ENCODE peak calls at places on chromosomes 6 and 20, in five cellular contexts. R, Q, A, U and F are unnamed samples. For H3K36me3, the result is how much of the 10 kb centered on the place peaks cover.

GRCh38 chr6:161748535-161749386 is 474.9 kb upstream of the AGPAT4 start:
- DNase-seq in R (no peak), U (peak), A (peak), Q (peak), F (peak)

GRCh38 chr6:112773217-112773616 is 426.1 kb downstream of the RFPL4B start:
- DNase-seq in U (no peak), A (no peak), R (peak), Q (no peak), F (no peak)

GRCh38 chr20:17675519-17676377 is 6.3 kb downstream of the RRBP1 start:
- DNase-seq in R (no peak), A (no peak), Q (no peak), U (no peak), F (no peak)

GRCh38 chr6:141290871-141291270 is 841.9 kb upstream of the GJE1 start:
- DNase-seq in R (peak), Q (no peak), A (no peak), U (no peak), F (no peak)

GRCh38 chr20:845967-846893 is 12.7 kb downstream of the FAM110A start:
- DNase-seq in Q (no peak), U (no peak), R (no peak), A (no peak), F (no peak)

GRCh38 chr6:33428219-33428890 is 8.5 kb downstream of the SYNGAP1 start:
- DNase-seq in U (peak), Q (no peak), A (no peak), R (no peak), F (peak)

GRCh38 chr6:39339111-39339510 is 16.6 kb upstream of the KCNK16 start:
- DNase-seq in R (no peak), Q (no peak), U (peak), A (no peak), F (no peak)

GRCh38 chr6:64326939-64327338 is 691.3 kb downstream of the PHF3 start:
- DNase-seq in U (no peak), A (no peak), Q (no peak), R (no peak), F (no peak)

GRCh38 chr6:131043902-131044447 is 19.1 kb downstream of the EPB41L2 start:
- DNase-seq in A (no peak), Q (no peak), U (no peak), R (no peak), F (no peak)

GRCh38 chr20:1390552-1391403 is 2.1 kb downstream of the FKBP1A start:
- DNase-seq in R (no peak), A (no peak), Q (no peak), U (no peak), F (no peak)

GRCh38 chr6:47414517-47415167 is 62.9 kb upstream of the CD2AP start:
- DNase-seq in R (peak), U (peak), Q (no peak), A (no peak), F (peak)

GRCh38 chr6:16572943-16573342 is 188.3 kb downstream of the ATXN1 start:
- DNase-seq in A (no peak), R (no peak), U (no peak), Q (peak), F (no peak)

GRCh38 chr6:139982652-139983051 is 608.2 kb upstream of the CITED2 start:
- DNase-seq in R (peak), Q (no peak), U (peak), A (no peak), F (no peak)

GRCh38 chr6:32854376-32855178 is 585 bp downstream of the PSMB9 start:
- DNase-seq in R (peak), Q (no peak), A (no peak), U (peak), F (peak)

DNA sequence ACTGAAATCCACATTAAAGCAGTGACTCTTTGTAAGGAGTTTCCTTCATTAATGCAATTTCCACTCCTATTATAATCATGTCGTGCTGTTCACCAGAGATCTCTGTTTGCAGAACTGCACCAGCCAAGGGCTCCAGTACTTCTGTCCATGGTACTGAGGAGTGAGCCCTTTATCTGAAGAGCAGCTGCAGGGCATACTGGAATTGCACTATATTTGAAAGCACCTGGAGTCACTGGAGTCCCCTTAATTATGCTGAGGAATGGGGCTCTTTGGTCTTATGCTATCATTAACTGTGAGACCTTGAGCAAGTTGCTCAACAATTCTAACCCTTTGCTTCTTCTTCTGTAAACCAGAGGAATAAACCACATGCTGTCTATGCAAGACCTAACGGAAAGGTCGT is 61.7 kb upstream of the NUP153 start:
- DNase-seq in Q (peak), U (peak), R (peak), A (no peak), F (peak)
- H3K36me3 ChIP-seq in Q (under half), U (under half), R (under half), A (under half), F (under half)

DNA sequence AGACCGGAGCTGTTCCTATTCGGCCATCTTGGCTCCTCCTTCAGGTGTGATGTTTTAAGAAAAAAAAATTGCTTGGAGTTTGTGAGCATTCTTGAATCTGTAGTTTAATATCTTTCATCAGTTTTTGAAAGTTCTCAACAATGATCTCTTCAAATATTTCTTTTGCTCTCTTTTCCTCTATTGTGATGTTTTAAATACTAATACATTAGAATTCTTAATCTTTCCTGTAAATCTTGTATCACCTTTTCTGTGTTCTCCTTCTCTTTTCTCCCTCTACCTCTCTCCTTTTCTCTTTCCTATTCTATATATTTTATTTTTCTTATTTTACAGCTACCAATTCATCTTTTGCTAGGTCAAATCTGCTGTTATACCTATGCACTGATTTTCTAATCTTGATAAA is 212.3 kb downstream of the RPS12 start:
- DNase-seq in R (no peak), A (no peak), Q (no peak), U (no peak), F (no peak)
- H3K14ac ChIP-seq in R (no peak), A (no peak), Q (no peak), U (no peak), F (no peak)

GRCh38 chr6:158628542-158628941 is 16.0 kb downstream of the DYNLT1 start:
- DNase-seq in U (no peak), A (no peak), Q (no peak), R (no peak), F (no peak)

GRCh38 chr6:158629376-158630221 is 14.9 kb downstream of the DYNLT1 start:
- DNase-seq in Q (no peak), A (no peak), U (no peak), R (no peak), F (no peak)

GRCh38 chr6:158631678-158632537 is 12.6 kb downstream of the DYNLT1 start:
- DNase-seq in R (peak), U (peak), Q (no peak), A (no peak), F (no peak)

GRCh38 chr6:158633127-158633526 is 11.4 kb downstream of the DYNLT1 start:
- DNase-seq in Q (no peak), R (no peak), U (no peak), A (no peak), F (no peak)

DNA sequence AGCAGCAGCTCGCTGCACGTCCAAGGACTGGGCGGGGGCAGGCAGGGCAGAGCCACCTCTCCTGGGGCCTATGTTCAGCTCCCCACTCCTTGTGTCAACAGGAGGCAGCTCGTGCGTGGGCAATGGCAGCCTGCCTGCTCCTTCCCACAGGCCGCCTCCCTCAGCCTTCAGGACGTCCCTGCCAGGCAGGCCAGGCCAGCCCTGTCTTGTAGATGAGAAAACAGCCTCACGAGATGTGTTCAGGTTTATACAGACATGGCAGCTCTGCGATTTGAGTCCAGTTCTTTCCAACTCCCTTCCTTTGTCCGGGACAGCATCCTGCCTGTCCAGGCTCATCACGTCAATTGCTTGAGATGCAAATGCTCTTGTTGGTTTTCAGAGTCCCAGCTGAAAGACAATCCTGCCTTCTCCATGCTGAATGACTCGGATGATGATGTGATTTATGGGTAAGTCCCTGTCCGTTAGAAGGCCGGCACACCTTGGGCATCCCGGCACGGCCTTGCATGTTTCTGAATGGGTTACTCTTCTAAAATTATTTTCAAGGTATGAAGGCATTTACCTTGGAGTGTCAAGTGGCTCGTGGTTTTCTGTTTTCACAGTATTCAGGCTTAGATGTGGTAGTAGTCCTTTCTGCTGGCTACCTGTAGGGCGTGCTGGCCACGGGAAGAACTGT is 13.5 kb downstream of the DYNLT1 start:
- DNase-seq in Q (no peak), U (no peak), R (peak), A (no peak), F (no peak)
- H3K4me2 ChIP-seq in Q (no peak), U (no peak), R (peak), A (no peak), F (no peak)

DNA sequence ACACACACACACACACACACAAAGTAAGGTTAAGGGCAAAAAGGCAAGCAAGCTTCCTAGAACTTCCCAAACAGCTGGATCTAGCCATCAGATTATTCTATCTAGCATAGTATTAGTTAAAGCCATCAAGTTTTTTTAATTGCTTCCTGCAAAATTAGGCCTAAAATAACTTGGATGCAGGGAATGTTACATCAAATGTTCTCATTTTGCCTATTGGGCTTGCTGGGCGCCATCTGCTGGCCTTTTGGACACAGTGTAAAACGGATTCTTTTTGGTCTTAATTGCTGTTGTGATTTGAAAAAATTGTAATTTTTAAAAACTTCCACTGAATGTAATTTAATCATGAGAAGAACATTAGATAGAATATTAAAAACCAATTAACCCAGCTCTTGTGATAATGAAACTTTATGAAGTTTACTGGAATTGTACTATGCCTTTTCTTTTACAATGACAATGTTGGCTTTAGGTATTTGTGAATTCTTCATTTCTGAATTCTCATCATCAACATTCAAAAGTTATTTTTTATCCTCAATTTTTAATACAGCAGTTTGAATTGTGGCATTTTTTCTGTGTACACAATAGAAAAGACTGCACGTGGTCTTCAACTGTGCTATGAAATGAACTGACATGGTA is 6.8 kb downstream of the MKKS start:
- DNase-seq in A (no peak), Q (peak), U (peak), R (peak), F (peak)
- H3K36me3 ChIP-seq in A (under half), Q (under half), U (under half), R (under half), F (under half)

GRCh38 chr20:46810442-46811327 is 84.0 kb upstream of the EYA2 start:
- DNase-seq in R (no peak), Q (no peak), U (no peak), A (no peak), F (no peak)

GRCh38 chr20:46808565-46808964 is 86.1 kb upstream of the EYA2 start:
- DNase-seq in A (no peak), U (no peak), R (no peak), Q (no peak), F (no peak)

GRCh38 chr20:46809961-46810360 is 84.7 kb upstream of the EYA2 start:
- DNase-seq in U (no peak), Q (no peak), A (no peak), R (no peak), F (peak)

GRCh38 chr20:46814366-46815232 is 80.0 kb upstream of the EYA2 start:
- DNase-seq in Q (peak), U (peak), A (no peak), R (peak), F (peak)

GRCh38 chr20:46811328-46812084 is 83.1 kb upstream of the EYA2 start:
- DNase-seq in Q (no peak), R (no peak), U (no peak), A (no peak), F (no peak)
- H3K14ac ChIP-seq in Q (no peak), R (no peak), U (no peak), A (no peak), F (peak)